ENCODE peak calls at places on chromosomes 6 and 20, in ten cellular contexts. V is epithelial cell of esophagus, Q is tibial artery, H is left ventricle myocardium inferior, L is lung, Z is astrocyte, B is tibial nerve, X is stomach, M is hepatocyte, P is HFF-Myc. F is an unnamed sample.

GRCh38 chr6:116019428-116019827 is 41.3 kb downstream of the FRK start:
- DNase-seq in X (no peak), Q (no peak), L (no peak), Z (no peak), V (no peak), B (no peak), P (no peak), H (no peak), M (no peak), F (no peak)

GRCh38 chr20:47887064-47887463 is 101.8 kb upstream of the SULF2 start:
- DNase-seq in M (no peak), V (no peak), B (no peak), X (no peak), P (no peak), Q (peak), L (no peak), H (no peak), Z (no peak), F (no peak)

GRCh38 chr6:153003294-153003645 is 761 bp upstream of the MTRF1L start:
- DNase-seq in P (no peak), M (peak), L (no peak), B (no peak), H (no peak), X (no peak), Q (no peak), Z (peak), V (peak), F (no peak)

GRCh38 chr6:136113736-136114173 is 136.4 kb downstream of the MTFR2 start:
- DNase-seq in Z (peak), M (peak), B (no peak), Q (no peak), H (peak), L (peak), P (peak), V (peak), X (no peak), F (peak)

GRCh38 chr20:44153636-44154043 is 33.3 kb downstream of the JPH2 start:
- DNase-seq in V (no peak), Q (peak), M (no peak), P (no peak), H (no peak), L (no peak), X (no peak), B (no peak), Z (peak), F (peak)

GRCh38 chr20:8394308-8394945 is 262.4 kb downstream of the PLCB1 start:
- DNase-seq in P (no peak), B (no peak), V (peak), Q (no peak), L (no peak), Z (peak), X (no peak), H (no peak), M (no peak), F (peak)

GRCh38 chr6:106611030-106611429 is 18.3 kb downstream of the RTN4IP1 start:
- DNase-seq in P (no peak), M (no peak), Q (no peak), X (no peak), H (no peak), L (no peak), V (no peak), Z (no peak), B (no peak), F (no peak)

GRCh38 chr6:44446626-44447297 is 59.3 kb downstream of the CDC5L start:
- DNase-seq in B (no peak), Z (peak), X (no peak), V (peak), P (no peak), M (no peak), L (no peak), Q (no peak), H (no peak), F (peak)

GRCh38 chr6:157148391-157149323 is 174.7 kb downstream of the TMEM242 start:
- DNase-seq in P (peak), Z (peak), M (no peak), B (no peak), Q (peak), X (peak), L (no peak), H (peak), V (peak), F (peak)

GRCh38 chr20:38260025-38260377 is 534 bp downstream of the KIAA1755 start:
- DNase-seq in Q (peak), M (no peak), B (no peak), P (no peak), V (no peak), H (no peak), Z (peak), L (no peak), X (no peak), F (no peak)

GRCh38 chr20:17061721-17062120 is 165.1 kb upstream of the PCSK2 start:
- DNase-seq in M (no peak), Z (no peak), L (no peak), V (no peak), Q (no peak), P (no peak), H (no peak), B (no peak), X (no peak), F (no peak)

GRCh38 chr20:34365765-34366213 is 2.7 kb downstream of the ITCH start:
- DNase-seq in B (no peak), L (no peak), Q (no peak), H (no peak), Z (no peak), V (no peak), M (no peak), X (no peak), P (no peak), F (no peak)

GRCh38 chr6:30767944-30768301 is 23.6 kb upstream of the IER3 start:
- DNase-seq in V (no peak), M (no peak), B (no peak), Q (no peak), P (no peak), X (no peak), H (no peak), L (no peak), Z (no peak), F (no peak)

GRCh38 chr20:41299899-41300298 is 17.6 kb downstream of the ZHX3 start:
- DNase-seq in B (no peak), L (no peak), M (no peak), P (no peak), H (no peak), Q (no peak), Z (no peak), X (no peak), V (no peak), F (no peak)

GRCh38 chr6:148064406-148065134 is 278.1 kb upstream of the SASH1 start:
- DNase-seq in X (no peak), L (no peak), M (peak), H (no peak), V (no peak), B (no peak), Q (no peak), P (peak), Z (peak), F (peak)

GRCh38 chr6:96110878-96111277 is 95.1 kb downstream of the FUT9 start:
- DNase-seq in H (no peak), Z (peak), Q (no peak), M (no peak), P (no peak), V (peak), L (no peak), X (no peak), B (no peak), F (no peak)

GRCh38 chr20:60034231-60035110 is 76.2 kb downstream of the CDH26 start:
- DNase-seq in Q (no peak), M (no peak), H (peak), X (no peak), B (no peak), Z (no peak), L (no peak), P (no peak), V (no peak), F (no peak)

GRCh38 chr6:4359108-4359710 is 223.8 kb upstream of the ECI2 start:
- DNase-seq in M (no peak), X (peak), H (no peak), V (peak), Q (no peak), P (no peak), B (no peak), Z (no peak), L (no peak), F (no peak)
- H3K4me3 ChIP-seq in M (no peak), X (no peak), H (peak), V (no peak), Q (no peak), P (no peak), B (no peak), Z (no peak), L (no peak), F (peak)

GRCh38 chr20:2252419-2253060 is 43.3 kb upstream of the TGM3 start:
- DNase-seq in X (no peak), V (no peak), L (no peak), B (no peak), M (no peak), H (no peak), P (no peak), Q (no peak), Z (no peak), F (no peak)
- TF ChIP-seq CTCF in X (no peak), V (no peak), L (no peak), B (no peak), M (no peak), H (no peak), P (no peak), Q (no peak), Z (no peak), F (no peak)

DNA sequence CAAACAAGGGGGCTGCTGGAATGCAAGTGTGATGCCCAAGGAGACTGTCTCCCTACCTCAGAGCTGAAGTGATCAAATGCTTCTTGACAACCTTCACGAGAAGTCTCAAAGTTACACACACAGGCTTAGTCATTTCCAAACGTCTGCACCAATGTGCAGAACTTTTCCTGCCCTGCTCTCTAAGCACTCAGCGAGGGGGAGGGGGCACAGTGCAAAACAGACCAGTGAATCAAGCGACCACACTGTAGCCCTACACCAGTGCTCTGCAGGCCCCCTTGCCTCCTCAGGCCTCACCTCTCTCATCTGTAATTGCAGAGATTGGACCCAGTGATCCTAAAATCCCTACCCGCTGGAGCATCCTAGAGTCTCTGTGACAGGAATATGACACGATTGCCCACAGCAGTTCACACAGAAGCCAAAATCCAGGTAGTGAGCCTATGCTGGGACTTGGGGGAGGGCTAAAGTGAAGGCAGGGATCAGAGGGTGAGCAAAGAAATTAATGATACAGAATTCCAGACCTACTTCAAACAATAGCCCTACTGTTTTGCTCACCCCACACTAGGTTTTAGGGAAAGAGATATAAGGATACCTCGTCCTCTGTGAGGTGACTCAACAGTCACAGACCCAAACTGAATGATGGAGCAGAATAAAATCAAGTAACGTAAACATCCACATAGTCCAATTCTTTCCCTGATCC is 56.4 kb downstream of the ATXN1 start:
- DNase-seq in H (no peak), L (no peak), P (no peak), Q (no peak), X (no peak), V (peak), B (no peak), Z (peak), M (no peak), F (no peak)
- H3K4me3 ChIP-seq in H (peak), L (no peak), P (peak), Q (peak), X (peak), V (no peak), B (peak), Z (peak), M (no peak), F (peak)

GRCh38 chr6:45483501-45483900 is 105.8 kb upstream of the SUPT3H start:
- DNase-seq in L (no peak), M (no peak), V (no peak), P (no peak), H (no peak), X (no peak), Q (no peak), B (no peak), Z (peak), F (peak)
- TF ChIP-seq CTCF in L (no peak), M (no peak), V (no peak), P (no peak), H (no peak), X (no peak), Q (no peak), B (no peak), Z (no peak), F (no peak)

GRCh38 chr6:28776269-28777146 is 147.3 kb downstream of the TRIM27 start:
- DNase-seq in V (no peak), M (no peak), Q (no peak), Z (no peak), P (no peak), H (no peak), L (no peak), B (no peak), X (no peak), F (no peak)
- H3K4me3 ChIP-seq in V (no peak), M (no peak), Q (no peak), Z (no peak), P (no peak), H (no peak), L (no peak), B (no peak), X (no peak), F (no peak)

F was measured in AG04449.